ENCODE peak calls at places on chromosomes 3 and 15, in seven cellular contexts. One of them, this sample, is unnamed.
A peak's percentile ranks its signal among the peaks of the same experiment; 100 is the strongest.

GRCh38 chr3:193132247-193132646 is 108.8 kb upstream of the PLAAT1 start:
- DNase-seq in ELR: peak; percentile 25
- DNase-seq in activated CD4-positive, alpha-beta T cell treated with anti-CD3 and anti-CD28 coated beads, Interleukin-2, amount 50 U/mL, for 1 hour: no peak
- DNase-seq in stimulated activated CD4-positive, alpha-beta T cell treated with anti-CD3 and anti-CD28 coated beads, TNF-alpha, amount 100 ng/mL, for 1 hour: no peak
- DNase-seq in AG10803: peak; percentile 30
- DNase-seq in testis: no peak
- DNase-seq in mucosa of gallbladder: no peak
- DNase-seq in this sample: no peak

GRCh38 chr3:1374471-1374870 is 281.6 kb downstream of the CNTN6 start:
- DNase-seq in stimulated activated CD4-positive, alpha-beta T cell treated with anti-CD3 and anti-CD28 coated beads, TNF-alpha, amount 100 ng/mL, for 1 hour: no peak
- DNase-seq in testis: no peak
- DNase-seq in activated CD4-positive, alpha-beta T cell treated with anti-CD3 and anti-CD28 coated beads, Interleukin-2, amount 50 U/mL, for 1 hour: no peak
- DNase-seq in mucosa of gallbladder: no peak
- DNase-seq in AG10803: no peak
- DNase-seq in ELR: no peak
- DNase-seq in this sample: no peak

GRCh38 chr15:61892140-61892539 is 168.1 kb downstream of the VPS13C start:
- DNase-seq in testis: no peak
- DNase-seq in ELR: no peak
- DNase-seq in stimulated activated CD4-positive, alpha-beta T cell treated with anti-CD3 and anti-CD28 coated beads, TNF-alpha, amount 100 ng/mL, for 1 hour: no peak
- DNase-seq in mucosa of gallbladder: no peak
- DNase-seq in activated CD4-positive, alpha-beta T cell treated with anti-CD3 and anti-CD28 coated beads, Interleukin-2, amount 50 U/mL, for 1 hour: no peak
- DNase-seq in AG10803: no peak
- DNase-seq in this sample: no peak

GRCh38 chr3:108132727-108133373 is 42.0 kb upstream of the CD47 start:
- DNase-seq in ELR: peak; percentile 89
- DNase-seq in AG10803: no peak
- DNase-seq in activated CD4-positive, alpha-beta T cell treated with anti-CD3 and anti-CD28 coated beads, Interleukin-2, amount 50 U/mL, for 1 hour: no peak
- DNase-seq in stimulated activated CD4-positive, alpha-beta T cell treated with anti-CD3 and anti-CD28 coated beads, TNF-alpha, amount 100 ng/mL, for 1 hour: no peak
- DNase-seq in mucosa of gallbladder: no peak
- DNase-seq in testis: no peak
- DNase-seq in this sample: no peak

GRCh38 chr3:131735121-131735520 is 232.3 kb upstream of the MRPL3 start:
- DNase-seq in AG10803: peak; percentile 22
- DNase-seq in activated CD4-positive, alpha-beta T cell treated with anti-CD3 and anti-CD28 coated beads, Interleukin-2, amount 50 U/mL, for 1 hour: no peak
- DNase-seq in stimulated activated CD4-positive, alpha-beta T cell treated with anti-CD3 and anti-CD28 coated beads, TNF-alpha, amount 100 ng/mL, for 1 hour: no peak
- DNase-seq in mucosa of gallbladder: no peak
- DNase-seq in testis: no peak
- DNase-seq in ELR: peak; percentile 37
- DNase-seq in this sample: no peak

GRCh38 chr3:155026999-155027591 is 53.0 kb upstream of the MME start:
- DNase-seq in activated CD4-positive, alpha-beta T cell treated with anti-CD3 and anti-CD28 coated beads, Interleukin-2, amount 50 U/mL, for 1 hour: no peak
- DNase-seq in stimulated activated CD4-positive, alpha-beta T cell treated with anti-CD3 and anti-CD28 coated beads, TNF-alpha, amount 100 ng/mL, for 1 hour: no peak
- DNase-seq in mucosa of gallbladder: no peak
- DNase-seq in AG10803: peak; percentile 94
- DNase-seq in testis: no peak
- DNase-seq in ELR: no peak
- DNase-seq in this sample: no peak

GRCh38 chr3:132659370-132660055 is at the start of gene ACAD11:
- DNase-seq in activated CD4-positive, alpha-beta T cell treated with anti-CD3 and anti-CD28 coated beads, Interleukin-2, amount 50 U/mL, for 1 hour: peak; percentile 21
- DNase-seq in ELR: peak; percentile 84
- DNase-seq in testis: peak; percentile 85
- DNase-seq in AG10803: peak; percentile 66
- DNase-seq in stimulated activated CD4-positive, alpha-beta T cell treated with anti-CD3 and anti-CD28 coated beads, TNF-alpha, amount 100 ng/mL, for 1 hour: no peak
- DNase-seq in mucosa of gallbladder: peak; percentile 63
- DNase-seq in this sample: peak; percentile 84

GRCh38 chr3:134804508-134805480 is 9.7 kb downstream of the EPHB1 start:
- DNase-seq in mucosa of gallbladder: no peak
- DNase-seq in AG10803: no peak
- DNase-seq in activated CD4-positive, alpha-beta T cell treated with anti-CD3 and anti-CD28 coated beads, Interleukin-2, amount 50 U/mL, for 1 hour: no peak
- DNase-seq in ELR: no peak
- DNase-seq in testis: no peak
- DNase-seq in stimulated activated CD4-positive, alpha-beta T cell treated with anti-CD3 and anti-CD28 coated beads, TNF-alpha, amount 100 ng/mL, for 1 hour: no peak
- DNase-seq in this sample: no peak

GRCh38 chr3:186626254-186626847 is 13.5 kb downstream of the AHSG start:
- DNase-seq in testis: no peak
- DNase-seq in ELR: no peak
- DNase-seq in stimulated activated CD4-positive, alpha-beta T cell treated with anti-CD3 and anti-CD28 coated beads, TNF-alpha, amount 100 ng/mL, for 1 hour: no peak
- DNase-seq in AG10803: no peak
- DNase-seq in activated CD4-positive, alpha-beta T cell treated with anti-CD3 and anti-CD28 coated beads, Interleukin-2, amount 50 U/mL, for 1 hour: no peak
- DNase-seq in mucosa of gallbladder: no peak
- DNase-seq in this sample: no peak

GRCh38 chr3:182989566-182989965 is 9.2 kb upstream of the DCUN1D1 start:
- DNase-seq in stimulated activated CD4-positive, alpha-beta T cell treated with anti-CD3 and anti-CD28 coated beads, TNF-alpha, amount 100 ng/mL, for 1 hour: no peak
- DNase-seq in testis: no peak
- DNase-seq in mucosa of gallbladder: peak; percentile 48
- DNase-seq in activated CD4-positive, alpha-beta T cell treated with anti-CD3 and anti-CD28 coated beads, Interleukin-2, amount 50 U/mL, for 1 hour: no peak
- DNase-seq in AG10803: no peak
- DNase-seq in ELR: no peak
- DNase-seq in this sample: peak; percentile 91

GRCh38 chr3:144244662-144245061 is 273.0 kb downstream of the DIPK2A start:
- DNase-seq in stimulated activated CD4-positive, alpha-beta T cell treated with anti-CD3 and anti-CD28 coated beads, TNF-alpha, amount 100 ng/mL, for 1 hour: no peak
- DNase-seq in ELR: no peak
- DNase-seq in AG10803: no peak
- DNase-seq in activated CD4-positive, alpha-beta T cell treated with anti-CD3 and anti-CD28 coated beads, Interleukin-2, amount 50 U/mL, for 1 hour: no peak
- DNase-seq in mucosa of gallbladder: no peak
- DNase-seq in testis: no peak
- DNase-seq in this sample: no peak

GRCh38 chr15:77823736-77824135 is 191.0 kb upstream of the LINGO1 start:
- DNase-seq in testis: no peak
- DNase-seq in AG10803: no peak
- DNase-seq in ELR: no peak
- DNase-seq in mucosa of gallbladder: no peak
- DNase-seq in stimulated activated CD4-positive, alpha-beta T cell treated with anti-CD3 and anti-CD28 coated beads, TNF-alpha, amount 100 ng/mL, for 1 hour: no peak
- DNase-seq in activated CD4-positive, alpha-beta T cell treated with anti-CD3 and anti-CD28 coated beads, Interleukin-2, amount 50 U/mL, for 1 hour: no peak
- DNase-seq in this sample: no peak

GRCh38 chr3:168443967-168444366 is 348.2 kb upstream of the GOLIM4 start:
- DNase-seq in activated CD4-positive, alpha-beta T cell treated with anti-CD3 and anti-CD28 coated beads, Interleukin-2, amount 50 U/mL, for 1 hour: no peak
- DNase-seq in stimulated activated CD4-positive, alpha-beta T cell treated with anti-CD3 and anti-CD28 coated beads, TNF-alpha, amount 100 ng/mL, for 1 hour: no peak
- DNase-seq in AG10803: no peak
- DNase-seq in ELR: no peak
- DNase-seq in mucosa of gallbladder: no peak
- DNase-seq in testis: no peak
- DNase-seq in this sample: no peak

GRCh38 chr3:172707967-172708366 is 2.9 kb downstream of the NCEH1 start:
- DNase-seq in ELR: peak; percentile 57
- DNase-seq in activated CD4-positive, alpha-beta T cell treated with anti-CD3 and anti-CD28 coated beads, Interleukin-2, amount 50 U/mL, for 1 hour: no peak
- DNase-seq in stimulated activated CD4-positive, alpha-beta T cell treated with anti-CD3 and anti-CD28 coated beads, TNF-alpha, amount 100 ng/mL, for 1 hour: no peak
- DNase-seq in AG10803: peak; percentile 85
- DNase-seq in mucosa of gallbladder: no peak
- DNase-seq in testis: no peak
- DNase-seq in this sample: no peak

GRCh38 chr3:190847423-190847822 is 15.1 kb downstream of the GMNC start:
- DNase-seq in ELR: no peak
- DNase-seq in testis: no peak
- DNase-seq in activated CD4-positive, alpha-beta T cell treated with anti-CD3 and anti-CD28 coated beads, Interleukin-2, amount 50 U/mL, for 1 hour: no peak
- DNase-seq in stimulated activated CD4-positive, alpha-beta T cell treated with anti-CD3 and anti-CD28 coated beads, TNF-alpha, amount 100 ng/mL, for 1 hour: no peak
- DNase-seq in AG10803: peak; percentile 8
- DNase-seq in mucosa of gallbladder: no peak
- DNase-seq in this sample: no peak

GRCh38 chr3:173411288-173412064 is 13.9 kb downstream of the NLGN1 start:
- DNase-seq in AG10803: peak; percentile 58
- DNase-seq in mucosa of gallbladder: peak; percentile 21
- DNase-seq in testis: peak; percentile 46
- DNase-seq in activated CD4-positive, alpha-beta T cell treated with anti-CD3 and anti-CD28 coated beads, Interleukin-2, amount 50 U/mL, for 1 hour: no peak
- DNase-seq in stimulated activated CD4-positive, alpha-beta T cell treated with anti-CD3 and anti-CD28 coated beads, TNF-alpha, amount 100 ng/mL, for 1 hour: no peak
- DNase-seq in ELR: peak; percentile 53
- DNase-seq in this sample: no peak

GRCh38 chr15:92819312-92820232 is 80.6 kb upstream of the CHD2 start:
- DNase-seq in AG10803: no peak
- DNase-seq in mucosa of gallbladder: no peak
- DNase-seq in ELR: peak; percentile 8
- DNase-seq in testis: no peak
- DNase-seq in activated CD4-positive, alpha-beta T cell treated with anti-CD3 and anti-CD28 coated beads, Interleukin-2, amount 50 U/mL, for 1 hour: no peak
- DNase-seq in stimulated activated CD4-positive, alpha-beta T cell treated with anti-CD3 and anti-CD28 coated beads, TNF-alpha, amount 100 ng/mL, for 1 hour: no peak
- DNase-seq in this sample: no peak

GRCh38 chr15:66071160-66071559 is 182.4 kb downstream of the MEGF11 start:
- DNase-seq in activated CD4-positive, alpha-beta T cell treated with anti-CD3 and anti-CD28 coated beads, Interleukin-2, amount 50 U/mL, for 1 hour: no peak
- DNase-seq in testis: no peak
- DNase-seq in stimulated activated CD4-positive, alpha-beta T cell treated with anti-CD3 and anti-CD28 coated beads, TNF-alpha, amount 100 ng/mL, for 1 hour: no peak
- DNase-seq in ELR: no peak
- DNase-seq in mucosa of gallbladder: no peak
- DNase-seq in AG10803: no peak
- DNase-seq in this sample: no peak

GRCh38 chr15:48389701-48390143 is 58.5 kb downstream of the DUT start:
- DNase-seq in testis: no peak
- DNase-seq in stimulated activated CD4-positive, alpha-beta T cell treated with anti-CD3 and anti-CD28 coated beads, TNF-alpha, amount 100 ng/mL, for 1 hour: no peak
- DNase-seq in mucosa of gallbladder: no peak
- DNase-seq in AG10803: peak; percentile 86
- DNase-seq in ELR: peak; percentile 47
- DNase-seq in activated CD4-positive, alpha-beta T cell treated with anti-CD3 and anti-CD28 coated beads, Interleukin-2, amount 50 U/mL, for 1 hour: no peak
- DNase-seq in this sample: no peak

GRCh38 chr15:45572627-45573026 is 14.6 kb upstream of the BLOC1S6 start:
- DNase-seq in mucosa of gallbladder: no peak
- DNase-seq in activated CD4-positive, alpha-beta T cell treated with anti-CD3 and anti-CD28 coated beads, Interleukin-2, amount 50 U/mL, for 1 hour: no peak
- DNase-seq in testis: no peak
- DNase-seq in AG10803: no peak
- DNase-seq in ELR: no peak
- DNase-seq in stimulated activated CD4-positive, alpha-beta T cell treated with anti-CD3 and anti-CD28 coated beads, TNF-alpha, amount 100 ng/mL, for 1 hour: no peak
- DNase-seq in this sample: no peak

GRCh38 chr3:150118219-150118618 is 147.5 kb upstream of the PFN2 start:
- DNase-seq in testis: no peak
- DNase-seq in AG10803: no peak
- DNase-seq in activated CD4-positive, alpha-beta T cell treated with anti-CD3 and anti-CD28 coated beads, Interleukin-2, amount 50 U/mL, for 1 hour: no peak
- DNase-seq in stimulated activated CD4-positive, alpha-beta T cell treated with anti-CD3 and anti-CD28 coated beads, TNF-alpha, amount 100 ng/mL, for 1 hour: no peak
- DNase-seq in ELR: no peak
- DNase-seq in mucosa of gallbladder: no peak
- DNase-seq in this sample: no peak

GRCh38 chr3:169334994-169335393 is 328.5 kb downstream of the MECOM start:
- DNase-seq in ELR: no peak
- DNase-seq in testis: no peak
- DNase-seq in activated CD4-positive, alpha-beta T cell treated with anti-CD3 and anti-CD28 coated beads, Interleukin-2, amount 50 U/mL, for 1 hour: no peak
- DNase-seq in AG10803: no peak
- DNase-seq in mucosa of gallbladder: no peak
- DNase-seq in stimulated activated CD4-positive, alpha-beta T cell treated with anti-CD3 and anti-CD28 coated beads, TNF-alpha, amount 100 ng/mL, for 1 hour: no peak
- DNase-seq in this sample: no peak

GRCh38 chr3:159252274-159252673 is 450.4 kb downstream of the MFSD1 start:
- DNase-seq in stimulated activated CD4-positive, alpha-beta T cell treated with anti-CD3 and anti-CD28 coated beads, TNF-alpha, amount 100 ng/mL, for 1 hour: no peak
- DNase-seq in testis: no peak
- DNase-seq in AG10803: peak; percentile 76
- DNase-seq in ELR: peak; percentile 89
- DNase-seq in activated CD4-positive, alpha-beta T cell treated with anti-CD3 and anti-CD28 coated beads, Interleukin-2, amount 50 U/mL, for 1 hour: no peak
- DNase-seq in mucosa of gallbladder: no peak
- DNase-seq in this sample: no peak

GRCh38 chr15:75232826-75233503 is 25.2 kb upstream of the GOLGA6C start:
- DNase-seq in stimulated activated CD4-positive, alpha-beta T cell treated with anti-CD3 and anti-CD28 coated beads, TNF-alpha, amount 100 ng/mL, for 1 hour: no peak
- DNase-seq in mucosa of gallbladder: no peak
- DNase-seq in ELR: no peak
- DNase-seq in AG10803: no peak
- DNase-seq in testis: no peak
- DNase-seq in activated CD4-positive, alpha-beta T cell treated with anti-CD3 and anti-CD28 coated beads, Interleukin-2, amount 50 U/mL, for 1 hour: no peak
- DNase-seq in this sample: no peak

GRCh38 chr3:122132949-122133540 is 50.4 kb upstream of the CASR start:
- DNase-seq in stimulated activated CD4-positive, alpha-beta T cell treated with anti-CD3 and anti-CD28 coated beads, TNF-alpha, amount 100 ng/mL, for 1 hour: no peak
- DNase-seq in testis: no peak
- DNase-seq in activated CD4-positive, alpha-beta T cell treated with anti-CD3 and anti-CD28 coated beads, Interleukin-2, amount 50 U/mL, for 1 hour: no peak
- DNase-seq in AG10803: no peak
- DNase-seq in ELR: no peak
- DNase-seq in mucosa of gallbladder: peak; percentile 58
- DNase-seq in this sample: no peak

GRCh38 chr3:156161172-156161571 is 40.8 kb downstream of the KCNAB1 start:
- DNase-seq in stimulated activated CD4-positive, alpha-beta T cell treated with anti-CD3 and anti-CD28 coated beads, TNF-alpha, amount 100 ng/mL, for 1 hour: no peak
- DNase-seq in ELR: peak; percentile 48
- DNase-seq in activated CD4-positive, alpha-beta T cell treated with anti-CD3 and anti-CD28 coated beads, Interleukin-2, amount 50 U/mL, for 1 hour: peak; percentile 13
- DNase-seq in mucosa of gallbladder: no peak
- DNase-seq in testis: no peak
- DNase-seq in AG10803: no peak
- DNase-seq in this sample: no peak

GRCh38 chr3:10455515-10455914 is 49.9 kb downstream of the ATP2B2 start:
- DNase-seq in stimulated activated CD4-positive, alpha-beta T cell treated with anti-CD3 and anti-CD28 coated beads, TNF-alpha, amount 100 ng/mL, for 1 hour: no peak
- DNase-seq in AG10803: no peak
- DNase-seq in ELR: no peak
- DNase-seq in activated CD4-positive, alpha-beta T cell treated with anti-CD3 and anti-CD28 coated beads, Interleukin-2, amount 50 U/mL, for 1 hour: no peak
- DNase-seq in mucosa of gallbladder: no peak
- DNase-seq in testis: no peak
- DNase-seq in this sample: no peak

GRCh38 chr3:65425880-65426279 is 612.8 kb downstream of the MAGI1 start:
- DNase-seq in activated CD4-positive, alpha-beta T cell treated with anti-CD3 and anti-CD28 coated beads, Interleukin-2, amount 50 U/mL, for 1 hour: no peak
- DNase-seq in mucosa of gallbladder: no peak
- DNase-seq in AG10803: peak; percentile 24
- DNase-seq in testis: no peak
- DNase-seq in stimulated activated CD4-positive, alpha-beta T cell treated with anti-CD3 and anti-CD28 coated beads, TNF-alpha, amount 100 ng/mL, for 1 hour: no peak
- DNase-seq in ELR: peak; percentile 26
- DNase-seq in this sample: no peak

GRCh38 chr3:17810759-17811158 is 68.3 kb upstream of the TBC1D5 start:
- DNase-seq in mucosa of gallbladder: no peak
- DNase-seq in AG10803: peak; percentile 65
- DNase-seq in testis: no peak
- DNase-seq in stimulated activated CD4-positive, alpha-beta T cell treated with anti-CD3 and anti-CD28 coated beads, TNF-alpha, amount 100 ng/mL, for 1 hour: no peak
- DNase-seq in activated CD4-positive, alpha-beta T cell treated with anti-CD3 and anti-CD28 coated beads, Interleukin-2, amount 50 U/mL, for 1 hour: no peak
- DNase-seq in ELR: peak; percentile 73
- DNase-seq in this sample: no peak

GRCh38 chr15:80850941-80851451 is 71.8 kb downstream of the CEMIP start:
- DNase-seq in ELR: no peak
- DNase-seq in mucosa of gallbladder: peak; percentile 82
- DNase-seq in activated CD4-positive, alpha-beta T cell treated with anti-CD3 and anti-CD28 coated beads, Interleukin-2, amount 50 U/mL, for 1 hour: no peak
- DNase-seq in testis: no peak
- DNase-seq in AG10803: no peak
- DNase-seq in stimulated activated CD4-positive, alpha-beta T cell treated with anti-CD3 and anti-CD28 coated beads, TNF-alpha, amount 100 ng/mL, for 1 hour: no peak
- DNase-seq in this sample: no peak

GRCh38 chr3:172065534-172065933 is 26.2 kb downstream of the FNDC3B start:
- DNase-seq in AG10803: peak; percentile 81
- DNase-seq in stimulated activated CD4-positive, alpha-beta T cell treated with anti-CD3 and anti-CD28 coated beads, TNF-alpha, amount 100 ng/mL, for 1 hour: no peak
- DNase-seq in ELR: no peak
- DNase-seq in activated CD4-positive, alpha-beta T cell treated with anti-CD3 and anti-CD28 coated beads, Interleukin-2, amount 50 U/mL, for 1 hour: no peak
- DNase-seq in testis: no peak
- DNase-seq in mucosa of gallbladder: no peak
- DNase-seq in this sample: no peak

GRCh38 chr3:192851821-192852352 is 65.8 kb downstream of the MB21D2 start:
- DNase-seq in ELR: peak; percentile 85
- DNase-seq in testis: peak; percentile 56
- DNase-seq in activated CD4-positive, alpha-beta T cell treated with anti-CD3 and anti-CD28 coated beads, Interleukin-2, amount 50 U/mL, for 1 hour: no peak
- DNase-seq in mucosa of gallbladder: peak; percentile 85
- DNase-seq in AG10803: peak; percentile 75
- DNase-seq in stimulated activated CD4-positive, alpha-beta T cell treated with anti-CD3 and anti-CD28 coated beads, TNF-alpha, amount 100 ng/mL, for 1 hour: no peak
- DNase-seq in this sample: peak; percentile 88

GRCh38 chr3:80424951-80425350 is 657.2 kb upstream of the ROBO1 start:
- DNase-seq in AG10803: no peak
- DNase-seq in activated CD4-positive, alpha-beta T cell treated with anti-CD3 and anti-CD28 coated beads, Interleukin-2, amount 50 U/mL, for 1 hour: no peak
- DNase-seq in mucosa of gallbladder: no peak
- DNase-seq in testis: no peak
- DNase-seq in stimulated activated CD4-positive, alpha-beta T cell treated with anti-CD3 and anti-CD28 coated beads, TNF-alpha, amount 100 ng/mL, for 1 hour: no peak
- DNase-seq in ELR: no peak
- DNase-seq in this sample: no peak